ENCODE peak calls at places on chromosome 6, in seven cellular contexts. U, Y, R, S, E, D and G are unnamed samples.

GRCh38 chr6:145139451-145139850 is 595.9 kb downstream of the EPM2A start:
- DNase-seq in U (peak), Y (no peak), R (peak), S (no peak), E (no peak), D (no peak), G (no peak)

GRCh38 chr6:42045538-42046460 is 4.5 kb upstream of the TAF8 start:
- DNase-seq in U (peak), Y (peak), R (no peak), S (peak), E (peak), D (peak), G (no peak)

GRCh38 chr6:37889015-37889885 is 69.7 kb downstream of the ZFAND3 start:
- DNase-seq in U (no peak), Y (no peak), R (no peak), S (no peak), E (no peak), D (no peak), G (no peak)

GRCh38 chr6:158789115-158789917 is 29.9 kb downstream of the EZR start:
- DNase-seq in U (no peak), Y (peak), R (no peak), S (no peak), E (no peak), D (no peak), G (peak)

GRCh38 chr6:165686966-165687365 is 23.9 kb upstream of the PDE10A start:
- DNase-seq in U (no peak), Y (no peak), R (no peak), S (no peak), E (no peak), D (no peak), G (no peak)

GRCh38 chr6:41723178-41723935 is 12.1 kb downstream of the TFEB start:
- DNase-seq in U (peak), Y (peak), R (no peak), S (peak), E (peak), D (peak), G (peak)

GRCh38 chr6:170106906-170107525 is 183.9 kb downstream of the DLL1 start:
- DNase-seq in U (no peak), Y (no peak), R (no peak), S (no peak), E (peak), D (no peak), G (peak)

GRCh38 chr6:104718672-104719071 is 141.0 kb downstream of the HACE1 start:
- DNase-seq in U (peak), Y (no peak), R (no peak), S (no peak), E (no peak), D (no peak), G (no peak)

GRCh38 chr6:84671188-84671587 is 93.2 kb downstream of the TBX18 start:
- DNase-seq in U (no peak), Y (no peak), R (peak), S (peak), E (no peak), D (no peak), G (no peak)

GRCh38 chr6:13795041-13795748 is 19.2 kb downstream of the MCUR1 start:
- DNase-seq in U (peak), Y (peak), R (peak), S (peak), E (peak), D (peak), G (peak)

GRCh38 chr6:4582506-4582905 is 193.7 kb upstream of the CDYL start:
- DNase-seq in U (peak), Y (no peak), R (no peak), S (no peak), E (no peak), D (no peak), G (no peak)

GRCh38 chr6:37851997-37852524 is 32.5 kb downstream of the ZFAND3 start:
- DNase-seq in U (no peak), Y (no peak), R (no peak), S (no peak), E (no peak), D (no peak), G (no peak)

GRCh38 chr6:116433313-116433712 is 27.9 kb upstream of the CALHM6 start:
- DNase-seq in U (no peak), Y (no peak), R (no peak), S (no peak), E (no peak), D (no peak), G (no peak)

GRCh38 chr6:31405996-31406395 is 2.6 kb downstream of the MICA start:
- DNase-seq in U (no peak), Y (no peak), R (no peak), S (no peak), E (no peak), D (no peak), G (no peak)

GRCh38 chr6:112232845-112233256 is 21.5 kb downstream of the LAMA4 start:
- DNase-seq in U (peak), Y (no peak), R (no peak), S (no peak), E (peak), D (peak), G (no peak)

GRCh38 chr6:149723771-149724417 is 6.0 kb upstream of the LATS1 start:
- DNase-seq in U (peak), Y (peak), R (peak), S (peak), E (no peak), D (peak), G (no peak)

GRCh38 chr6:40320441-40320840 is 266.7 kb downstream of the LRFN2 start:
- DNase-seq in U (no peak), Y (no peak), R (no peak), S (no peak), E (no peak), D (no peak), G (no peak)

GRCh38 chr6:75489025-75489424 is 4.6 kb downstream of the FILIP1 start:
- DNase-seq in U (peak), Y (no peak), R (no peak), S (no peak), E (no peak), D (no peak), G (no peak)

GRCh38 chr6:2141644-2142290 is 103.6 kb downstream of the GMDS start:
- DNase-seq in U (no peak), Y (no peak), R (no peak), S (no peak), E (no peak), D (no peak), G (no peak)

GRCh38 chr6:133017581-133017980 is 203.2 kb downstream of the RPS12 start:
- DNase-seq in U (peak), Y (no peak), R (no peak), S (no peak), E (no peak), D (no peak), G (no peak)

GRCh38 chr6:109791301-109791700 is 100.2 kb downstream of the FIG4 start:
- DNase-seq in U (peak), Y (no peak), R (peak), S (no peak), E (no peak), D (no peak), G (no peak)

GRCh38 chr6:16540804-16541752 is 220.2 kb downstream of the ATXN1 start:
- DNase-seq in U (peak), Y (no peak), R (peak), S (peak), E (peak), D (peak), G (no peak)
- TF ChIP-seq CTCF in U (no peak), Y (no peak), R (peak), S (no peak), E (peak), D (peak), G (no peak)

GRCh38 chr6:168333039-168333438 is 13.5 kb upstream of the DACT2 start:
- DNase-seq in U (no peak), Y (no peak), R (peak), S (peak), E (no peak), D (no peak), G (no peak)
- TF ChIP-seq CTCF in U (no peak), Y (no peak), R (peak), S (peak), E (peak), D (peak), G (no peak)

GRCh38 chr6:90297866-90298381 is 1.3 kb upstream of the BACH2 start:
- DNase-seq in U (no peak), Y (no peak), R (no peak), S (no peak), E (no peak), D (no peak), G (no peak)
- TF ChIP-seq CTCF in U (no peak), Y (no peak), R (no peak), S (no peak), E (no peak), D (no peak), G (no peak)

DNA sequence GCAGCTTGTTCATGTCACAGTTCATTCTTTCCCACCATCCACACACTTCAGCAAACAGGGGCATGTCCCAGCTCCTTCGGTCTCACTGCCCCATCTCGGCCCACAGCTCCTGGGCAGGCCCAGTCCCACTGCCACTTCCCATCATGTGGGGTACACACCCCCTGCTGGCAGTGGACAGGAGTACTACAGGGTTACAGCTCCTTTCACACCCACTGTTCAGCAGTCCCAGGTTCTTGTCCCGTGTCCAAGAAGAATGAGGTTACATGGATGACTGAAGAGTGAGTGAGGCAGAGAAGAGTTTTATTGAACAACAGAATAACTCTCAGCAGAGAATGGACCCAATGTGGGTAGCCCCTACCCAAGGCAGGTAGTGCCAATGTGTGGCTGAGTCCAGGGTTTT is 77.8 kb upstream of the SMLR1 start:
- DNase-seq in U (no peak), Y (no peak), R (peak), S (no peak), E (no peak), D (no peak), G (no peak)
- TF ChIP-seq CTCF in U (no peak), Y (no peak), R (peak), S (no peak), E (no peak), D (no peak), G (no peak)

GRCh38 chr6:137659871-137660270 is 165.7 kb upstream of the OLIG3 start:
- DNase-seq in U (no peak), Y (no peak), R (no peak), S (no peak), E (no peak), D (no peak), G (no peak)

GRCh38 chr6:137664183-137664582 is 170.0 kb upstream of the OLIG3 start:
- DNase-seq in U (no peak), Y (no peak), R (no peak), S (no peak), E (no peak), D (no peak), G (no peak)

GRCh38 chr6:137660296-137660731 is 166.1 kb upstream of the OLIG3 start:
- DNase-seq in U (no peak), Y (no peak), R (no peak), S (no peak), E (no peak), D (no peak), G (no peak)

GRCh38 chr6:137665342-137665741 is 171.1 kb upstream of the OLIG3 start:
- DNase-seq in U (no peak), Y (no peak), R (no peak), S (no peak), E (no peak), D (no peak), G (no peak)

DNA sequence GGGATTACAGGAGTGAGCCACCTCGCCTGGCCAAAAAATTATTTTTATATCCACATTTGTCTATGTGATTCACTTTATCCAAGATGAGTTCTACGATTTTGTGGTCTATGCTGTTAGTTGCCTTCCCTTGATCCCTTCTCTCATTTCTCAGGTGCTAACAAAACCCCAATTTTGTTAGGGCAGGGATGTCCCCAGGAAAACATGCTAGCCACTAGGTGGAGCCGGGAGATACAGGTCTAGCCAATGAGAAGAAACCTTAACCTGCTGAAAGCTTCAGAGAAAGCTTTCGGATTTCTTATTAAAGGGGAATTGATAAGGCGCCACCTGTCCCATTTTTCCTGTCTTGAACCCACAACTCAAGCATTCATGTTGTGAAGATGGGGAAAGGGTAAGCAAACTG is 167.4 kb upstream of the OLIG3 start:
- DNase-seq in U (peak), Y (peak), R (no peak), S (peak), E (no peak), D (peak), G (no peak)
- TF ChIP-seq CTCF in U (peak), Y (peak), R (peak), S (peak), E (peak), D (peak), G (peak)

GRCh38 chr6:151762817-151763216 is 44.7 kb upstream of the ESR1 start:
- DNase-seq in U (no peak), Y (no peak), R (no peak), S (no peak), E (no peak), D (no peak), G (no peak)

GRCh38 chr6:151763938-151764680 is 43.4 kb upstream of the ESR1 start:
- DNase-seq in U (peak), Y (no peak), R (peak), S (peak), E (peak), D (peak), G (peak)

GRCh38 chr6:151765444-151765886 is 42.0 kb upstream of the ESR1 start:
- DNase-seq in U (peak), Y (peak), R (peak), S (peak), E (no peak), D (peak), G (no peak)

GRCh38 chr6:151760486-151760885 is 47.0 kb upstream of the ESR1 start:
- DNase-seq in U (no peak), Y (no peak), R (no peak), S (no peak), E (no peak), D (no peak), G (no peak)

DNA sequence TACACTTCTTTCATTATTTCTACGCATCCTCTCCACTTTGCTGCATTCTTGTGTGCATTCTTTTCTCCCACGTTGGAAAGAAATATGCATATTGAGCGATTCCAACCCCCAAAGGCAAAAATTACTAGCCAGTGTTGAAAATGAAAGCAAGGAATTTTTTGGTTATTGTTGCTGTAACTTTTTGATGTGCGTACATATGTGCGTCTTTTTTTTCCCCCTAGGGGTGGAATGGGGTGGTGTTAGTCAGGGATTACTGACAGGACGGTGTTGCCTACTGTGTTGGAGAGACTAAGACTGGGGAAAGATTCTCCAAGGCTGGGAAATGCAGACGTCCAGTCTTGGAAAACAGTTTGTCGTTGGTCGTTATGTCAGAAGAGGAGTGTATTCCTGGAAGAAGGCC is 44.2 kb upstream of the ESR1 start:
- DNase-seq in U (peak), Y (no peak), R (peak), S (no peak), E (no peak), D (no peak), G (no peak)
- TF ChIP-seq CTCF in U (no peak), Y (no peak), R (peak), S (no peak), E (peak), D (peak), G (no peak)

GRCh38 chr6:136989591-136990578 is 54.9 kb downstream of the IL20RA start:
- DNase-seq in U (peak), Y (no peak), R (peak), S (peak), E (peak), D (peak), G (no peak)
- TF ChIP-seq CTCF in U (no peak), Y (no peak), R (no peak), S (no peak), E (no peak), D (no peak), G (no peak)